ENCODE peak calls at places on chromosomes 7 and 10, in eight cellular contexts. F, W, B, G, J, M, Z and D are unnamed samples.

GRCh38 chr10:11612004-11613001 is 853 bp upstream of the USP6NL start:
- DNase-seq in W (no peak), F (no peak), J (no peak), Z (no peak), B (no peak), M (no peak), G (no peak), D (no peak)

GRCh38 chr10:12299222-12299973 is 49.9 kb upstream of the CAMK1D start:
- DNase-seq in Z (peak; percentile 47), J (no peak), M (no peak), W (no peak), F (no peak), B (no peak), G (no peak), D (peak; percentile 7)

GRCh38 chr10:24858244-24858907 is 94.0 kb downstream of the PRTFDC1 start:
- DNase-seq in M (no peak), G (peak; percentile 73), F (peak; percentile 25), B (no peak), Z (no peak), W (no peak), J (no peak), D (no peak)

GRCh38 chr7:70029993-70030392 is 431.7 kb downstream of the AUTS2 start:
- DNase-seq in W (no peak), G (no peak), F (no peak), B (no peak), Z (no peak), J (no peak), M (no peak), D (no peak)

GRCh38 chr7:90749774-90750173 is 153.7 kb downstream of the CDK14 start:
- DNase-seq in Z (no peak), B (no peak), M (no peak), J (no peak), G (peak; percentile 33), W (no peak), F (no peak), D (no peak)

GRCh38 chr10:114408968-114409444 is 4.7 kb upstream of the AFAP1L2 start:
- DNase-seq in B (no peak), W (no peak), Z (no peak), J (no peak), M (peak; percentile 28), F (no peak), G (no peak), D (no peak)

GRCh38 chr7:46485481-46486065 is 564.5 kb upstream of the IGFBP3 start:
- DNase-seq in W (no peak), M (no peak), G (peak; percentile 90), B (peak; percentile 8), J (no peak), F (no peak), Z (no peak), D (no peak)

GRCh38 chr10:26432938-26433337 is 5.2 kb upstream of the APBB1IP start:
- DNase-seq in M (no peak), Z (peak; percentile 31), G (no peak), J (no peak), B (no peak), F (no peak), W (no peak), D (no peak)

GRCh38 chr10:44822349-44822748 is 88.8 kb upstream of the TMEM72 start:
- DNase-seq in J (no peak), M (no peak), F (no peak), W (no peak), Z (no peak), G (no peak), B (no peak), D (no peak)

GRCh38 chr10:12750526-12751201 is 250.8 kb downstream of the CCDC3 start:
- DNase-seq in F (no peak), J (peak; percentile 60), G (no peak), B (no peak), M (no peak), W (no peak), Z (no peak), D (no peak)

GRCh38 chr7:42151309-42151708 is 85.7 kb downstream of the GLI3 start:
- DNase-seq in F (peak; percentile 31), M (no peak), G (peak; percentile 71), J (no peak), W (no peak), B (no peak), Z (no peak), D (no peak)

GRCh38 chr7:33742999-33743587 is 162.2 kb upstream of the BMPER start:
- DNase-seq in G (no peak), J (no peak), M (no peak), B (no peak), F (no peak), Z (no peak), W (no peak), D (no peak)

GRCh38 chr10:116817780-116818343 is 31.4 kb upstream of the ENO4 start:
- DNase-seq in W (no peak), B (no peak), Z (no peak), G (no peak), M (no peak), J (no peak), F (no peak), D (no peak)

GRCh38 chr7:31633894-31634494 is 53.0 kb upstream of the PPP1R17 start:
- DNase-seq in Z (peak; percentile 44), J (no peak), F (peak; percentile 48), G (peak; percentile 39), M (no peak), B (peak; percentile 47), W (no peak), D (no peak)

GRCh38 chr7:83452256-83452655 is 196.7 kb downstream of the SEMA3E start:
- DNase-seq in W (no peak), B (no peak), F (no peak), G (no peak), M (no peak), J (no peak), Z (no peak), D (no peak)

GRCh38 chr10:125692246-125692931 is 9.4 kb upstream of the TEX36 start:
- DNase-seq in W (no peak), G (peak; percentile 23), F (no peak), Z (no peak), B (no peak), J (no peak), M (no peak), D (no peak)

GRCh38 chr7:74217455-74218342 is 7.9 kb downstream of the LAT2 start:
- DNase-seq in J (no peak), F (no peak), B (no peak), W (no peak), G (peak; percentile 28), M (no peak), Z (no peak), D (no peak)

GRCh38 chr7:117269895-117270294 is 53.0 kb downstream of the WNT2 start:
- DNase-seq in F (no peak), J (no peak), M (no peak), B (no peak), W (no peak), Z (no peak), G (peak; percentile 91), D (no peak)

GRCh38 chr7:101911800-101912705 is 94.6 kb downstream of the CUX1 start:
- DNase-seq in W (no peak), J (peak; percentile 90), B (no peak), M (peak; percentile 97), Z (peak; percentile 40), G (peak; percentile 93), F (no peak), D (no peak)

GRCh38 chr10:48901152-48901705 is 38.4 kb downstream of the LRRC18 start:
- DNase-seq in M (no peak), Z (no peak), B (no peak), W (no peak), G (no peak), F (no peak), J (no peak), D (no peak)
- H3K27ac ChIP-seq in M (no peak overlapping the region), Z (no peak overlapping the region), B (no peak overlapping the region), W (no peak overlapping the region), G (no peak overlapping the region), F (peak overlapping the region; percentile 71), J (no peak overlapping the region), D (no peak overlapping the region)

GRCh38 chr7:19969859-19970493 is 196.6 kb upstream of the TMEM196 start:
- DNase-seq in F (no peak), B (peak; percentile 62), Z (no peak), M (no peak), G (no peak), W (no peak), J (no peak), D (no peak)

GRCh38 chr7:19958309-19958896 is 185.0 kb upstream of the TMEM196 start:
- DNase-seq in B (peak; percentile 63), F (no peak), M (no peak), Z (no peak), J (no peak), W (no peak), G (peak; percentile 11), D (no peak)

GRCh38 chr7:19963695-19964094 is 190.3 kb upstream of the TMEM196 start:
- DNase-seq in M (no peak), J (no peak), W (no peak), F (no peak), Z (no peak), G (no peak), B (no peak), D (no peak)

DNA sequence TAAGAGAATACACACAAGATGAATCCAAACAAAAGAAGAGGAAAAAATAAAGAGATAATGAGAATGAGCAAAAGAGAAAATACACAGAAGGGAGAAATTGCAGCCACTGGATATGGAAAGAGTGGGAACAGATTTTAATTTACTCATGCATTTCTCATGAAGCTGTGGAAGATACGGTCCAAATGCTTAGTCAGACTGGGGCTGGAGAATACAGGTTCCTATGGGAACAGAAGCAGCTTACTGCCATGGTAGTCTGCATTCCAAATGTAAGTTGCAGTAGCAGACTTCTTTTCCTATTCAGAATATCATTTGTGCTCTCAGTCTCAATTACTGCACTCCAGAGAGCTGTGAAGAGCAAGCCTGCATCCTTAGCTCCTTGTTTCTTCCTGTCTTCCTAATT is 190.8 kb upstream of the TMEM196 start:
- DNase-seq in W (no peak), J (no peak), G (no peak), B (no peak), Z (no peak), F (no peak), M (no peak), D (no peak)
- H3K27ac ChIP-seq in W (no peak overlapping the region), J (no peak overlapping the region), G (no peak overlapping the region), B (peak overlapping the region; percentile 45), Z (no peak overlapping the region), F (peak overlapping the region; percentile 17), M (no peak overlapping the region), D (no peak overlapping the region)

DNA sequence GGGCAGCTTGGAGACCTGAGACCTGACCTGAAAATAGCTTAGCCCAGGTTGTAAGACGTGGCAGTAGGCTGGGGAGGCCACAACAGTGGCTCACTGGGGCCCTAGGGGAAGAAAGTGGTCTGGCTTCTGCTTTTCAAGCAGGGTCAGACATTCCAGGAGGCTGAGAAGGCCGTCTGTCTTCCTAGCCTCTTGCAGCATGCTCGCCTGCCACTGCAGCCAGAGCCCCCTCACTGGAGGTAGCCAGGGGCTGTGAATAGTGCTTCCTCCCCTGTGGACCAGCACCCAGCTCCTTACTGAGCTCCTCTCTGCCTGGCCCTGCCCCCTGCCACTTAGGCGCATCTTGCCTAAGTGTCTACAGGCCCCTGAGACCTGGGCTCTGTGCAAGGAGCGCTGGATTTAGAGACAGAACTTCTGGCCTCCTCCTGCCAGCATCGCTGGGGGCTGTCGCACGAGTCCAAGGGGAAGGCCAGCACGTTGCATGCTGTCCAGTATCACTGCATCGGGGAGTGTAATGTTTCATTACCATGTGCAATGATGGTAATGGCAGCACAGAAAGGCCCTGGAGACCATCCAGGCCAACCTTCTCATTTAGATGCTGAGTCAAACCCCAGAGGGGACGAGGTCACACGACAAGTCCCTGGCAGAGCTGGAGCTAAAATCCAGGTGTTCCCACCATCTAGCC is 12.7 kb downstream of the ZMIZ1 start:
- DNase-seq in B (no peak), W (no peak), Z (no peak), J (peak; percentile 92), G (peak; percentile 96), M (no peak), F (no peak), D (no peak)
- H3K27ac ChIP-seq in B (peak overlapping the region; percentile 69), W (peak overlapping the region; percentile 66), Z (peak overlapping the region; percentile 86), J (peak overlapping the region; percentile 91), G (peak overlapping the region; percentile 74), M (peak overlapping the region; percentile 77), F (peak overlapping the region; percentile 83), D (no peak overlapping the region)

GRCh38 chr7:135744938-135745701 is 3.5 kb downstream of the FAM180A start:
- DNase-seq in G (peak; percentile 86), W (no peak), F (no peak), Z (no peak), J (no peak), M (no peak), B (no peak), D (no peak)
- H3K27ac ChIP-seq in G (peak overlapping the region; percentile 82), W (peak overlapping the region; percentile 75), F (peak overlapping the region; percentile 74), Z (no peak overlapping the region), J (no peak overlapping the region), M (peak overlapping the region; percentile 57), B (no peak overlapping the region), D (no peak overlapping the region)